ENCODE peak calls at places on chromosomes 13 and 19, in five cellular contexts. W, S, N, Q and M are unnamed samples.

GRCh38 chr13:105969761-105970160 is 565.7 kb downstream of the EFNB2 start:
- DNase-seq in W (no peak), S (no peak), N (peak), Q (no peak), M (no peak)

GRCh38 chr19:17473041-17473440 is 2.7 kb downstream of the SLC27A1 start:
- DNase-seq in W (peak), S (no peak), N (peak), Q (no peak), M (peak)

GRCh38 chr13:111210488-111210887 is 95.4 kb downstream of the ARHGEF7 start:
- DNase-seq in W (peak), S (no peak), N (no peak), Q (peak), M (peak)

GRCh38 chr19:34254552-34255432 is at the start of gene GARRE1:
- DNase-seq in W (no peak), S (peak), N (peak), Q (peak), M (no peak)

GRCh38 chr13:108690726-108691125 is 61.3 kb downstream of the MYO16 start:
- DNase-seq in W (no peak), S (no peak), N (no peak), Q (no peak), M (no peak)

GRCh38 chr19:49148784-49149651 is 6.2 kb downstream of the HRC start:
- DNase-seq in W (peak), S (peak), N (peak), Q (peak), M (peak)

GRCh38 chr19:35125746-35126623 is 8.9 kb downstream of the LGI4 start:
- DNase-seq in W (no peak), S (no peak), N (no peak), Q (no peak), M (no peak)

GRCh38 chr13:107252021-107252420 is 684.1 kb upstream of the ARGLU1 start:
- DNase-seq in W (no peak), S (no peak), N (no peak), Q (no peak), M (no peak)

GRCh38 chr13:33174491-33174890 is 111.1 kb downstream of the STARD13 start:
- DNase-seq in W (no peak), S (no peak), N (no peak), Q (no peak), M (no peak)

GRCh38 chr19:10552596-10553053 is 8.9 kb downstream of the ATG4D start:
- DNase-seq in W (no peak), S (no peak), N (peak), Q (no peak), M (no peak)

GRCh38 chr19:5693195-5694166 is 3.4 kb downstream of the RPL36 start:
- DNase-seq in W (no peak), S (no peak), N (no peak), Q (no peak), M (no peak)

GRCh38 chr13:20814224-20814910 is 40.6 kb upstream of the EEF1AKMT1 start:
- DNase-seq in W (peak), S (no peak), N (peak), Q (peak), M (peak)

GRCh38 chr13:96899946-96900345 is 94.3 kb downstream of the OXGR1 start:
- DNase-seq in W (no peak), S (no peak), N (no peak), Q (no peak), M (no peak)

GRCh38 chr13:38661276-38661675 is 25.6 kb upstream of the FREM2 start:
- DNase-seq in W (peak), S (no peak), N (no peak), Q (no peak), M (peak)

GRCh38 chr19:47020132-47020805 is 632 bp downstream of the NPAS1 start:
- DNase-seq in W (no peak), S (no peak), N (no peak), Q (no peak), M (no peak)

GRCh38 chr19:13120817-13121216 is 2.8 kb downstream of the NACC1 start:
- DNase-seq in W (peak), S (no peak), N (no peak), Q (no peak), M (peak)

GRCh38 chr13:42865703-42866102 is 84.3 kb downstream of the FAM216B start:
- DNase-seq in W (peak), S (no peak), N (no peak), Q (no peak), M (no peak)

GRCh38 chr13:91242652-91243051 is 104.8 kb upstream of the MIR17HG start:
- DNase-seq in W (no peak), S (no peak), N (no peak), Q (no peak), M (peak)

GRCh38 chr13:60837806-60838205 is 440.8 kb downstream of the TDRD3 start:
- DNase-seq in W (peak), S (no peak), N (no peak), Q (no peak), M (peak)

GRCh38 chr13:46570273-46570672 is 17.3 kb downstream of the LRCH1 start:
- DNase-seq in W (no peak), S (no peak), N (no peak), Q (no peak), M (no peak)

GRCh38 chr13:60258349-60258748 is 94.6 kb upstream of the DIAPH3 start:
- DNase-seq in W (no peak), S (no peak), N (no peak), Q (no peak), M (no peak)

GRCh38 chr19:46678110-46678732 is 17.2 kb upstream of the DACT3 start:
- DNase-seq in W (no peak), S (peak), N (peak), Q (no peak), M (no peak)

GRCh38 chr13:30880756-30881155 is 25.3 kb upstream of the MEDAG start:
- DNase-seq in W (peak), S (no peak), N (peak), Q (no peak), M (peak)

GRCh38 chr19:19113040-19113541 is 25.2 kb downstream of the TMEM161A start:
- DNase-seq in W (peak), S (no peak), N (peak), Q (no peak), M (peak)

GRCh38 chr19:55117063-55117635 is 288 bp downstream of the PPP1R12C start:
- DNase-seq in W (no peak), S (no peak), N (no peak), Q (peak), M (no peak)

GRCh38 chr13:40609972-40610726 is 56.3 kb downstream of the FOXO1 start:
- DNase-seq in W (no peak), S (no peak), N (no peak), Q (no peak), M (no peak)